ENCODE peak calls at places on chromosomes 3 and 15, in seven cellular contexts. O is cardiac fibroblast; Z is uterus; R is ascending aorta; G is ovary; C is stimulated activated CD4-positive, alpha-beta T cell treated with anti-CD3 and anti-CD28 coated beads, Interleukin-2, amount 100 ng/mL, for 4 hours; N is kidney. X is an unnamed sample.

GRCh38 chr3:138937690-138938055 is 9.3 kb downstream of the FOXL2 start:
- DNase-seq in N (no peak), C (no peak), Z (no peak), R (no peak), O (no peak), G (no peak), X (no peak)

GRCh38 chr3:194339356-194339755 is 11.8 kb downstream of the CPN2 start:
- DNase-seq in Z (no peak), N (no peak), R (no peak), C (no peak), O (no peak), G (no peak), X (no peak)

GRCh38 chr3:111903067-111903511 is 44.0 kb downstream of the PHLDB2 start:
- DNase-seq in Z (no peak), R (no peak), N (no peak), G (no peak), O (peak), C (no peak), X (no peak)

GRCh38 chr3:114709102-114709501 is 415.3 kb downstream of the TIGIT start:
- DNase-seq in G (no peak), N (no peak), O (peak), R (no peak), Z (no peak), C (no peak), X (no peak)

GRCh38 chr3:49661281-49661680 is 12.9 kb upstream of the APEH start:
- DNase-seq in O (no peak), R (no peak), N (no peak), G (no peak), C (no peak), Z (no peak), X (no peak)

GRCh38 chr15:75732809-75733451 is 20.3 kb upstream of the CSPG4 start:
- DNase-seq in O (peak), R (no peak), N (peak), C (peak), G (peak), Z (peak), X (peak)

GRCh38 chr15:28947241-28947674 is 61.5 kb downstream of the APBA2 start:
- DNase-seq in C (no peak), O (no peak), G (no peak), N (no peak), R (no peak), Z (no peak), X (no peak)

GRCh38 chr15:60763668-60764067 is 284.7 kb upstream of the ICE2 start:
- DNase-seq in Z (no peak), R (no peak), O (no peak), N (no peak), C (no peak), G (no peak), X (no peak)

GRCh38 chr15:64742385-64742784 is 33.0 kb downstream of the RBPMS2 start:
- DNase-seq in O (no peak), G (no peak), N (no peak), Z (no peak), R (no peak), C (no peak), X (no peak)

GRCh38 chr3:183534249-183534648 is 21.3 kb downstream of the KLHL6 start:
- DNase-seq in G (no peak), Z (no peak), O (no peak), R (no peak), C (no peak), N (no peak), X (no peak)

X was measured in heart right ventricle.